ENCODE peak calls at places on chromosomes 12 and 14, in five cellular contexts. V is tibial nerve, K is IMR-90, T is transverse colon, F is pancreas. C is an unnamed sample.

GRCh38 chr12:131242741-131243496 is 289.2 kb downstream of the ADGRD1 start:
- DNase-seq in F (no peak), T (no peak), V (no peak), K (no peak), C (no peak)

GRCh38 chr12:8922544-8922943 is 8.2 kb downstream of the PHC1 start:
- DNase-seq in K (no peak), V (no peak), T (no peak), F (no peak), C (no peak)

GRCh38 chr14:75025082-75025481 is 22.4 kb downstream of the EIF2B2 start:
- DNase-seq in V (no peak), K (peak; percentile 69), F (no peak), T (peak; percentile 20), C (no peak)

GRCh38 chr12:85016423-85016822 is 19.7 kb downstream of the TSPAN19 start:
- DNase-seq in V (peak; percentile 74), F (no peak), T (no peak), K (peak; percentile 96), C (no peak)

GRCh38 chr12:115572440-115572839 is 705.1 kb downstream of the MED13L start:
- DNase-seq in F (no peak), K (peak; percentile 12), V (no peak), T (no peak), C (no peak)

GRCh38 chr14:95326987-95327386 is 7.3 kb upstream of the CLMN start:
- DNase-seq in K (no peak), T (no peak), F (no peak), V (no peak), C (no peak)

GRCh38 chr14:64806202-64806861 is 73.4 kb downstream of the SPTB start:
- DNase-seq in V (no peak), T (no peak), F (no peak), K (peak; percentile 92), C (peak; percentile 58)

GRCh38 chr12:100858658-100859057 is 64.1 kb downstream of the ANO4 start:
- DNase-seq in V (no peak), T (no peak), K (peak; percentile 16), F (no peak), C (no peak)

GRCh38 chr12:75944097-75944904 is 87.3 kb downstream of the PHLDA1 start:
- DNase-seq in K (peak; percentile 95), V (no peak), T (no peak), F (no peak), C (no peak)

GRCh38 chr12:41205070-41205715 is 17.1 kb downstream of the PDZRN4 start:
- DNase-seq in K (no peak), V (no peak), F (no peak), T (no peak), C (no peak)

GRCh38 chr12:24821691-24822090 is 127.2 kb downstream of the BCAT1 start:
- DNase-seq in K (peak; percentile 77), T (no peak), V (no peak), F (no peak), C (no peak)

GRCh38 chr12:124680863-124681778 is 113.7 kb upstream of the NCOR2 start:
- DNase-seq in F (no peak), V (peak; percentile 82), K (peak; percentile 95), T (no peak), C (peak; percentile 73)
- TF ChIP-seq CTCF in F (no peak), V (no peak), K (peak; percentile 51), T (peak; percentile 18), C (peak; percentile 31)

DNA sequence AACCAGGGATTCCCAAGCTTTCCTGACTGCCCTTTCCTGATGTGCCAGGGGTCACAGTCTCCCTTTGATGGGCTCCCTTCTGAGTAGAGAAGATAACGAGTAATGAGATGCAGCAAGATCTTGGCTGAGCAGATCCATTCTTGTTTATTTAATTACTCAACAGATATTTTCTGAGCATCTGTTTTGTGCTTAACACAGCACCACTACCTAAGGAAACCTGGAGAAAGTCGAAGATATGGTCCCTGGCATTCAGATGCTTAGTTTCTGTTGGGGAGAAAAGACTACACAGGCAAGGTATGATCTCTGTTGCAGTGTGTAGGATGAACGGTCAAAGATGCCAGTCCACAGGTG is 3.9 kb downstream of the AJUBA start:
- DNase-seq in K (no peak), T (no peak), V (no peak), F (no peak), C (no peak)
- H3K4me3 ChIP-seq in K (no peak overlapping the region), T (no peak overlapping the region), V (no peak overlapping the region), F (no peak overlapping the region), C (no peak overlapping the region)

GRCh38 chr12:3122841-3123678 is 45.9 kb downstream of the TSPAN9 start:
- DNase-seq in F (peak; percentile 45), K (peak; percentile 75), V (peak; percentile 14), T (no peak), C (peak; percentile 87)
- H3K27ac ChIP-seq in F (peak overlapping the region; percentile 17), K (no peak overlapping the region), V (no peak overlapping the region), T (peak overlapping the region; percentile 21), C (peak overlapping the region; percentile 64)

GRCh38 chr14:61564623-61565091 is 130.7 kb upstream of the HIF1A start:
- DNase-seq in V (no peak), F (no peak), K (peak; percentile 97), T (no peak), C (no peak)
- TF ChIP-seq CTCF in V (no peak), F (no peak), K (peak; percentile 16), T (no peak), C (no peak)

DNA sequence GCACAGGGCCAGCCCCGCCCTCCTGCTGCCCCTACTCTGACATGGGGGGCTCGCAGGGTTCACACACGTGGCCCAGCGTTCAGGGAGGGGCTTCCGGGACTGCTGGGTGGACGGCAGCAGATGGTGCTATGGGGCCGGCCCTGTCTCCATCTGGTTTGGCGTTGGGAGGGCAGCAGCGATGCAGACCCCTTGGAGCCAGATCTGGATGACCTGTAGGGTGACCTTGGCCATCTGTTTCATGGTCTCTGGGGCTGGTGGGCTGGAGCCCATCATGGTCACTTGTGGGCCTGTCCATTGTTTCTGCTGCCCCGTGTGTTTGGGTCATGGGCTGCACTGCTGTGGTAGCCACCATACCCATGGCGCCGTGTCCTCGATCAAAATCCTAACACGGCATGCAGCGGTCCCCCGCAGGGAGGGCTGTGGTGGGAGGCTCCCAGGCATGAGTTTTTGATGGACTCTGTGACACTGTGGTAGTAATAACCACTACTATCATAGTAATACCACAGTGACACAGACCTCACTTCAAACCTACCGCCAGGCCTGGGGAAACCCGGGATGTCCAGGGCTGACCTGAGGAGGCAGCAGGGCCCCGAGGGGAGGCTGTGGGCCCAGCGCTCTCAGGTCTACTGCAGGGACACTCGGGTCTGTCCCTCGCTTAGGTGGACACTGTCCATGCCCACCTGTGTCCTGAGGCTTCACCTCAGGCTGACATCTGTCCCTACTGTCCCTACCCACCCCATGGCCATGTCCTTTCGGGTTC is 359.4 kb downstream of the TMEM121 start:
- DNase-seq in K (no peak), F (peak; percentile 50), T (peak; percentile 4), V (no peak), C (peak; percentile 6)
- H3K4me3 ChIP-seq in K (no peak overlapping the region), F (no peak overlapping the region), T (no peak overlapping the region), V (no peak overlapping the region), C (no peak overlapping the region)

GRCh38 chr14:100488057-100488456 is 99.2 kb downstream of the BEGAIN start:
- DNase-seq in F (no peak), K (no peak), T (no peak), V (no peak), C (no peak)
- H3K27ac ChIP-seq in F (no peak overlapping the region), K (no peak overlapping the region), T (no peak overlapping the region), V (no peak overlapping the region), C (no peak overlapping the region)

GRCh38 chr14:100681111-100681510 is 45.6 kb upstream of the DLK1 start:
- DNase-seq in F (no peak), T (no peak), V (no peak), K (no peak), C (no peak)
- TF ChIP-seq CTCF in F (no peak), T (no peak), V (no peak), K (no peak), C (no peak)